ENCODE peak calls at places on chromosome 19, in eight cellular contexts. D, P, H, K, M, N, C and R are unnamed samples.
A peak's percentile ranks its signal among the peaks of the same experiment; 100 is the strongest.

GRCh38 chr19:7426986-7427385 is 61.8 kb downstream of the PEX11G start:
- DNase-seq in D (no peak), P (no peak), H (no peak), K (no peak), M (no peak), N (no peak), C (no peak), R (no peak)

GRCh38 chr19:21668072-21668471 is 99.3 kb downstream of the ZNF100 start:
- DNase-seq in D (no peak), P (no peak), H (no peak), K (no peak), M (no peak), N (no peak), C (no peak), R (no peak)

GRCh38 chr19:22286151-22286810 is at the start of gene ZNF729:
- DNase-seq in D (no peak), P (no peak), H (no peak), K (no peak), M (no peak), N (no peak), C (peak; percentile 69), R (no peak)

GRCh38 chr19:47323872-47324271 is 8.1 kb upstream of the C5AR2 start:
- DNase-seq in D (no peak), P (no peak), H (no peak), K (no peak), M (no peak), N (no peak), C (no peak), R (no peak)

GRCh38 chr19:18636969-18637629 is at the start of gene KLHL26:
- DNase-seq in D (no peak), P (no peak), H (no peak), K (no peak), M (no peak), N (no peak), C (no peak), R (no peak)

GRCh38 chr19:56369886-56370676 is 23.3 kb downstream of the ZNF582 start:
- DNase-seq in D (no peak), P (no peak), H (no peak), K (no peak), M (no peak), N (no peak), C (no peak), R (no peak)

GRCh38 chr19:51691122-51692064 is 1.7 kb upstream of the SPACA6 start:
- DNase-seq in D (peak; percentile 30), P (peak; percentile 27), H (no peak), K (no peak), M (no peak), N (no peak), C (no peak), R (peak; percentile 72)

GRCh38 chr19:35381318-35381717 is 10.4 kb downstream of the GPR42 start:
- DNase-seq in D (no peak), P (no peak), H (no peak), K (no peak), M (no peak), N (no peak), C (no peak), R (no peak)

GRCh38 chr19:41997121-41997850 is 3.3 kb upstream of the ATP1A3 start:
- DNase-seq in D (peak; percentile 90), P (peak; percentile 53), H (no peak), K (no peak), M (peak; percentile 91), N (peak; percentile 21), C (no peak), R (peak; percentile 64)

GRCh38 chr19:41327076-41327475 is 17.1 kb downstream of the CCDC97 start:
- DNase-seq in D (no peak), P (no peak), H (no peak), K (no peak), M (no peak), N (no peak), C (no peak), R (no peak)

GRCh38 chr19:42325896-42326771 is 699 bp downstream of the MEGF8 start:
- DNase-seq in D (no peak), P (peak; percentile 35), H (no peak), K (no peak), M (no peak), N (peak; percentile 24), C (no peak), R (no peak)

GRCh38 chr19:42512743-42513304 is 15.5 kb downstream of the CEACAM1 start:
- DNase-seq in D (no peak), P (no peak), H (no peak), K (no peak), M (peak; percentile 48), N (no peak), C (no peak), R (peak; percentile 76)

GRCh38 chr19:34430738-34431625 is 2.8 kb downstream of the UBA2 start:
- DNase-seq in D (peak; percentile 66), P (peak; percentile 31), H (no peak), K (peak; percentile 19), M (no peak), N (peak; percentile 15), C (no peak), R (peak; percentile 73)

GRCh38 chr19:39946532-39946931 is 12.1 kb upstream of the FCGBP start:
- DNase-seq in D (no peak), P (no peak), H (no peak), K (no peak), M (no peak), N (no peak), C (no peak), R (no peak)

GRCh38 chr19:57008432-57008831 is 111.4 kb upstream of the USP29 start:
- DNase-seq in D (no peak), P (no peak), H (no peak), K (no peak), M (no peak), N (no peak), C (no peak), R (no peak)

GRCh38 chr19:46928951-46929350 is 68.2 kb downstream of the ARHGAP35 start:
- DNase-seq in D (no peak), P (no peak), H (no peak), K (no peak), M (no peak), N (no peak), C (no peak), R (peak; percentile 49)

GRCh38 chr19:3346677-3347353 is 19.6 kb upstream of the NFIC start:
- DNase-seq in D (no peak), P (peak; percentile 87), H (peak; percentile 91), K (no peak), M (no peak), N (no peak), C (peak; percentile 87), R (peak; percentile 59)

GRCh38 chr19:4359627-4360000 is 16.3 kb downstream of the MPND start:
- DNase-seq in D (no peak), P (no peak), H (no peak), K (no peak), M (no peak), N (no peak), C (no peak), R (no peak)

GRCh38 chr19:4362038-4362828 is 18.9 kb downstream of the MPND start:
- DNase-seq in D (no peak), P (no peak), H (no peak), K (no peak), M (peak; percentile 58), N (no peak), C (no peak), R (no peak)

GRCh38 chr19:4361152-4362037 is 18.0 kb downstream of the MPND start:
- DNase-seq in D (peak; percentile 39), P (peak; percentile 71), H (no peak), K (no peak), M (no peak), N (no peak), C (no peak), R (no peak)

GRCh38 chr19:4360081-4360569 is 16.8 kb downstream of the MPND start:
- DNase-seq in D (no peak), P (no peak), H (no peak), K (no peak), M (no peak), N (no peak), C (no peak), R (no peak)

GRCh38 chr19:4360641-4361151 is 17.3 kb downstream of the MPND start:
- DNase-seq in D (no peak), P (peak; percentile 90), H (no peak), K (no peak), M (no peak), N (no peak), C (no peak), R (no peak)
- H3K27ac ChIP-seq in D (peak overlapping the region; percentile 78), P (peak overlapping the region; percentile 78), H (no peak overlapping the region), K (no peak overlapping the region), M (no peak overlapping the region), N (no peak overlapping the region), C (no peak overlapping the region), R (peak overlapping the region; percentile 5)

GRCh38 chr19:45070214-45070613 is 6.1 kb downstream of the ZNF296 start:
- DNase-seq in D (no peak), P (no peak), H (no peak), K (no peak), M (no peak), N (no peak), C (no peak), R (no peak)
- H3K27ac ChIP-seq in D (no peak overlapping the region), P (no peak overlapping the region), H (no peak overlapping the region), K (no peak overlapping the region), M (no peak overlapping the region), N (no peak overlapping the region), C (peak overlapping the region; percentile 66), R (no peak overlapping the region)

DNA sequence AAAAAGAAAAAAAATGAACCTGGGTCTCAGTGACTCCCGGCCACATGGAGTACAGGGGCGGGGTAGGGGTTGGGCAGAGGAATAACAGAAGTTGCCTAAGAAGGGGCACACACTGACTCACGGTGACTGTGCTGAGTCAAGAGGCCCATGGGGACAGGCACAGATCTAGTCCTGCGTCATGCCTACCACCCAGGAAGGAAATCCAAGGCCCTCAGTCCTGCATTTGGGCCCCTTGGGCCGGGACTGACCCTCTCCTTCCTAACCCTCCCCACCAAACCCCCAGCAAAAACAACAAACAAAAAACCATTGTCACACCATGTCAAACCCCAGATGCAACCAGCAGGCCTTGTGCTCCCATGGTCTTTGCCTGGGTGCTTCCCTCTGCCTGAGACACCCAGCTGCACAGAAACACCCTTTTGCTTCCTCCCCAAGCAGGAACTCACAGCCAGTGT is 9.6 kb upstream of the NOTCH3 start:
- DNase-seq in D (no peak), P (peak; percentile 69), H (peak; percentile 94), K (no peak), M (no peak), N (no peak), C (no peak), R (no peak)
- H3K27ac ChIP-seq in D (no peak overlapping the region), P (peak overlapping the region; percentile 13), H (peak overlapping the region; percentile 81), K (no peak overlapping the region), M (no peak overlapping the region), N (no peak overlapping the region), C (no peak overlapping the region), R (no peak overlapping the region)

GRCh38 chr19:44687898-44688297 is 11.1 kb upstream of the CEACAM16 start:
- DNase-seq in D (no peak), P (no peak), H (no peak), K (no peak), M (no peak), N (no peak), C (no peak), R (no peak)

GRCh38 chr19:44689290-44690130 is 9.4 kb upstream of the CEACAM16 start:
- DNase-seq in D (peak; percentile 85), P (peak; percentile 84), H (peak; percentile 80), K (peak; percentile 74), M (peak; percentile 96), N (peak; percentile 73), C (peak; percentile 69), R (peak; percentile 76)

GRCh38 chr19:44692379-44692721 is 6.6 kb upstream of the CEACAM16 start:
- DNase-seq in D (no peak), P (no peak), H (no peak), K (no peak), M (no peak), N (no peak), C (no peak), R (no peak)

GRCh38 chr19:44686896-44687295 is 12.1 kb upstream of the CEACAM16 start:
- DNase-seq in D (no peak), P (no peak), H (no peak), K (no peak), M (no peak), N (no peak), C (no peak), R (no peak)

GRCh38 chr19:44690131-44690440 is 8.9 kb upstream of the CEACAM16 start:
- DNase-seq in D (no peak), P (no peak), H (no peak), K (no peak), M (no peak), N (no peak), C (no peak), R (no peak)
- H3K27ac ChIP-seq in D (no peak overlapping the region), P (no peak overlapping the region), H (no peak overlapping the region), K (no peak overlapping the region), M (no peak overlapping the region), N (no peak overlapping the region), C (no peak overlapping the region), R (no peak overlapping the region)